ENCODE peak calls at places on chromosomes 4 and X, in eight cellular contexts. One of them, this sample, is unnamed.

GRCh38 chrX:150587585-150588503 is 19.4 kb downstream of the MTM1 start:
- DNase-seq in NCI-H1092: no peak
- DNase-seq in activated effector memory CD4-positive, alpha-beta T cell treated with Interleukin-2 at 50 U/mL for 16 hours: no peak
- DNase-seq in left cardiac atrium: no peak
- DNase-seq in stimulated activated CD8-positive, alpha-beta memory T cell treated with anti-CD3 and anti-CD28 coated beads, Interleukin-15, amount 100 ng/mL, for 4 hours: no peak
- DNase-seq in GM10248: no peak
- DNase-seq in AG04449: no peak
- DNase-seq in posterior vena cava: no peak
- DNase-seq in this sample: peak

GRCh38 chr4:81827568-81828202 is 356.0 kb upstream of the RASGEF1B start:
- DNase-seq in activated effector memory CD4-positive, alpha-beta T cell treated with Interleukin-2 at 50 U/mL for 16 hours: no peak
- DNase-seq in AG04449: no peak
- DNase-seq in NCI-H1092: no peak
- DNase-seq in GM10248: no peak
- DNase-seq in stimulated activated CD8-positive, alpha-beta memory T cell treated with anti-CD3 and anti-CD28 coated beads, Interleukin-15, amount 100 ng/mL, for 4 hours: no peak
- DNase-seq in posterior vena cava: no peak
- DNase-seq in left cardiac atrium: no peak
- DNase-seq in this sample: no peak

GRCh38 chr4:42713371-42713770 is 56.5 kb upstream of the ATP8A1 start:
- DNase-seq in GM10248: no peak
- DNase-seq in activated effector memory CD4-positive, alpha-beta T cell treated with Interleukin-2 at 50 U/mL for 16 hours: no peak
- DNase-seq in posterior vena cava: peak
- DNase-seq in AG04449: no peak
- DNase-seq in NCI-H1092: no peak
- DNase-seq in stimulated activated CD8-positive, alpha-beta memory T cell treated with anti-CD3 and anti-CD28 coated beads, Interleukin-15, amount 100 ng/mL, for 4 hours: no peak
- DNase-seq in left cardiac atrium: no peak
- DNase-seq in this sample: no peak

GRCh38 chrX:45715787-45716186 is 515.1 kb upstream of the DIPK2B start:
- DNase-seq in activated effector memory CD4-positive, alpha-beta T cell treated with Interleukin-2 at 50 U/mL for 16 hours: no peak
- DNase-seq in NCI-H1092: no peak
- DNase-seq in stimulated activated CD8-positive, alpha-beta memory T cell treated with anti-CD3 and anti-CD28 coated beads, Interleukin-15, amount 100 ng/mL, for 4 hours: no peak
- DNase-seq in AG04449: no peak
- DNase-seq in GM10248: no peak
- DNase-seq in posterior vena cava: no peak
- DNase-seq in left cardiac atrium: no peak
- DNase-seq in this sample: no peak

GRCh38 chr4:102759835-102760644 is 728 bp downstream of the MANBA start:
- DNase-seq in stimulated activated CD8-positive, alpha-beta memory T cell treated with anti-CD3 and anti-CD28 coated beads, Interleukin-15, amount 100 ng/mL, for 4 hours: no peak
- DNase-seq in AG04449: no peak
- DNase-seq in NCI-H1092: no peak
- DNase-seq in posterior vena cava: no peak
- DNase-seq in left cardiac atrium: no peak
- DNase-seq in GM10248: peak
- DNase-seq in activated effector memory CD4-positive, alpha-beta T cell treated with Interleukin-2 at 50 U/mL for 16 hours: no peak
- DNase-seq in this sample: no peak

GRCh38 chrX:151239748-151240147 is 63.4 kb downstream of the GPR50 start:
- DNase-seq in GM10248: no peak
- DNase-seq in NCI-H1092: no peak
- DNase-seq in posterior vena cava: no peak
- DNase-seq in activated effector memory CD4-positive, alpha-beta T cell treated with Interleukin-2 at 50 U/mL for 16 hours: no peak
- DNase-seq in AG04449: no peak
- DNase-seq in left cardiac atrium: no peak
- DNase-seq in stimulated activated CD8-positive, alpha-beta memory T cell treated with anti-CD3 and anti-CD28 coated beads, Interleukin-15, amount 100 ng/mL, for 4 hours: no peak
- DNase-seq in this sample: no peak

GRCh38 chr4:76459291-76459723 is 24.3 kb downstream of the SHROOM3 start:
- DNase-seq in posterior vena cava: no peak
- DNase-seq in GM10248: no peak
- DNase-seq in left cardiac atrium: no peak
- DNase-seq in activated effector memory CD4-positive, alpha-beta T cell treated with Interleukin-2 at 50 U/mL for 16 hours: no peak
- DNase-seq in stimulated activated CD8-positive, alpha-beta memory T cell treated with anti-CD3 and anti-CD28 coated beads, Interleukin-15, amount 100 ng/mL, for 4 hours: no peak
- DNase-seq in AG04449: peak
- DNase-seq in NCI-H1092: no peak
- DNase-seq in this sample: no peak

GRCh38 chrX:19924285-19924684 is 36.9 kb upstream of the SH3KBP1 start:
- DNase-seq in left cardiac atrium: no peak
- DNase-seq in NCI-H1092: no peak
- DNase-seq in AG04449: no peak
- DNase-seq in stimulated activated CD8-positive, alpha-beta memory T cell treated with anti-CD3 and anti-CD28 coated beads, Interleukin-15, amount 100 ng/mL, for 4 hours: no peak
- DNase-seq in posterior vena cava: no peak
- DNase-seq in activated effector memory CD4-positive, alpha-beta T cell treated with Interleukin-2 at 50 U/mL for 16 hours: no peak
- DNase-seq in GM10248: no peak
- DNase-seq in this sample: no peak